ENCODE peak calls at places on chromosomes 13 and 19, in four cellular contexts. K is CD8-positive, alpha-beta memory T cell; Y is esophagus squamous epithelium; U is left lung. E is an unnamed sample.

GRCh38 chr19:8881512-8881911 is 49.3 kb downstream of the MBD3L1 start:
- DNase-seq in Y (no peak), K (no peak), U (no peak), E (no peak)

GRCh38 chr19:42143341-42144234 is 11.3 kb upstream of the POU2F2 start:
- DNase-seq in U (no peak), K (no peak), Y (no peak), E (no peak)

GRCh38 chr13:75226755-75227435 is 255.1 kb downstream of the TBC1D4 start:
- DNase-seq in U (no peak), Y (no peak), K (no peak), E (no peak)

GRCh38 chr13:38308736-38309135 is 40.9 kb upstream of the UFM1 start:
- DNase-seq in Y (no peak), U (no peak), K (no peak), E (no peak)

GRCh38 chr19:10339380-10339960 is at the start of gene ICAM3:
- DNase-seq in Y (no peak), K (peak; percentile 48), U (peak; percentile 94), E (peak; percentile 32)

GRCh38 chr19:41746593-41747227 is 8.6 kb upstream of the CEACAM6 start:
- DNase-seq in U (no peak), Y (no peak), K (peak; percentile 14), E (peak; percentile 81)

GRCh38 chr19:8505680-8506401 is 3.4 kb upstream of the PRAM1 start:
- DNase-seq in K (peak; percentile 51), U (peak; percentile 96), Y (no peak), E (peak; percentile 66)

GRCh38 chr13:97798836-97799235 is 154.6 kb upstream of the IPO5 start:
- DNase-seq in K (no peak), Y (no peak), U (no peak), E (no peak)

GRCh38 chr19:16040642-16041041 is 35.7 kb upstream of the TPM4 start:
- DNase-seq in K (no peak), U (no peak), Y (no peak), E (peak; percentile 74)

GRCh38 chr13:26914624-26915023 is 154.0 kb upstream of the GPR12 start:
- DNase-seq in K (no peak), U (no peak), Y (no peak), E (no peak)

GRCh38 chr19:15238639-15239155 is 6.4 kb upstream of the EPHX3 start:
- DNase-seq in U (no peak), Y (no peak), K (no peak), E (no peak)

GRCh38 chr19:17576758-17577532 is 21.5 kb downstream of the COLGALT1 start:
- DNase-seq in Y (no peak), K (no peak), U (peak; percentile 89), E (peak; percentile 82)

GRCh38 chr19:18433039-18433691 is 4.8 kb downstream of the ISYNA1 start:
- DNase-seq in K (no peak), U (no peak), Y (no peak), E (no peak)

GRCh38 chr13:40233731-40234195 is 432.7 kb downstream of the FOXO1 start:
- DNase-seq in K (no peak), Y (no peak), U (no peak), E (no peak)

GRCh38 chr19:30564551-30565011 is 192.4 kb downstream of the ZNF536 start:
- DNase-seq in K (no peak), U (no peak), Y (no peak), E (no peak)

GRCh38 chr13:21671793-21672680 is 1.2 kb downstream of the FGF9 start:
- DNase-seq in Y (no peak), K (no peak), U (no peak), E (peak; percentile 18)

GRCh38 chr13:41942462-41943094 is 18.3 kb downstream of the VWA8 start:
- DNase-seq in U (no peak), K (no peak), Y (no peak), E (no peak)

GRCh38 chr19:49605605-49606004 is 14.6 kb downstream of the PRR12 start:
- DNase-seq in U (no peak), Y (no peak), K (no peak), E (no peak)

GRCh38 chr13:23953860-23954512 is 56.7 kb upstream of the C1QTNF9B start:
- DNase-seq in U (no peak), K (no peak), Y (no peak), E (no peak)

GRCh38 chr13:34748561-34748960 is 193.5 kb upstream of the NBEA start:
- DNase-seq in K (no peak), Y (no peak), U (no peak), E (no peak)

GRCh38 chr13:71033026-71033425 is 834.0 kb downstream of the DACH1 start:
- DNase-seq in U (no peak), Y (no peak), K (no peak), E (no peak)

GRCh38 chr13:20127563-20128458 is 33.0 kb downstream of the GJA3 start:
- DNase-seq in U (peak; percentile 93), Y (no peak), K (peak; percentile 31), E (peak; percentile 32)

GRCh38 chr19:6229951-6230712 is 49.6 kb downstream of the MLLT1 start:
- DNase-seq in K (no peak), U (peak; percentile 66), Y (no peak), E (no peak)

GRCh38 chr13:80012281-80012680 is 328.6 kb downstream of the SPRY2 start:
- DNase-seq in Y (no peak), K (no peak), U (no peak), E (peak; percentile 24)

GRCh38 chr19:35052599-35053190 is 11.2 kb downstream of the HPN start:
- DNase-seq in U (no peak), K (no peak), Y (no peak), E (no peak)

GRCh38 chr13:112658807-112659206 is 31.0 kb upstream of the ATP11A start:
- DNase-seq in U (no peak), K (no peak), Y (no peak), E (no peak)

GRCh38 chr19:42282036-42282762 is 13.1 kb downstream of the CIC start:
- DNase-seq in U (no peak), Y (no peak), K (no peak), E (no peak)

GRCh38 chr19:34274827-34275625 is 20.7 kb downstream of the GARRE1 start:
- DNase-seq in K (no peak), Y (no peak), U (no peak), E (no peak)

GRCh38 chr19:8366961-8367326 is 3.0 kb downstream of the ANGPTL4 start:
- DNase-seq in Y (no peak), U (no peak), K (no peak), E (no peak)

GRCh38 chr19:44596428-44597130 is 16.8 kb upstream of the IGSF23 start:
- DNase-seq in K (no peak), Y (no peak), U (no peak), E (peak; percentile 95)
- H3K4me1 ChIP-seq in K (no peaks in the 10 kb centered on the region), Y (no peaks in the 10 kb centered on the region), U (peaks cover 5% of the 10 kb centered on the region), E (peaks cover 12% of the 10 kb centered on the region)

GRCh38 chr13:36074659-36075058 is 56.5 kb downstream of the DCLK1 start:
- DNase-seq in U (no peak), K (no peak), Y (no peak), E (no peak)

GRCh38 chr13:36072536-36072935 is 58.6 kb downstream of the DCLK1 start:
- DNase-seq in K (no peak), U (no peak), Y (no peak), E (no peak)

GRCh38 chr13:36072127-36072526 is 59.1 kb downstream of the DCLK1 start:
- DNase-seq in K (no peak), Y (no peak), U (no peak), E (no peak)

GRCh38 chr13:36067619-36068456 is 63.3 kb downstream of the DCLK1 start:
- DNase-seq in K (no peak), U (no peak), Y (no peak), E (no peak)

GRCh38 chr13:36069881-36070366 is 61.3 kb downstream of the DCLK1 start:
- DNase-seq in U (no peak), Y (no peak), K (no peak), E (no peak)
- H3K4me3 ChIP-seq in U (no peak overlapping the region), Y (no peak overlapping the region), K (no peak overlapping the region), E (no peak overlapping the region)

DNA sequence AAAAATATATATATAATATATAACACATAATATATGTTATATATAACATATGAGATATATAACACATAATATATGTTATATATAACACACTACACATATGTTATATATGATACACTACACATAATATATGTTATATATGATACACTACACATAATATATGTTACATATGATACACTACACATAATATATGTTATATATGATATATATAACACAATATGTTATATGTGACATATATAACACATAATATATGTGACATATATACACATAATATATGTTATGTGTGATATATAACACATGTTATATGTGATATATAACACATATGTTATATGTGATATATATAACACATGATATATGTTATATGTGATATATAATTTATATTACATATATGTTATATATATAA is 129.7 kb downstream of the CACNA1A start:
- DNase-seq in U (no peak), K (no peak), Y (no peak), E (no peak)
- H3K4me1 ChIP-seq in U (no peaks in the 10 kb centered on the region), K (no peaks in the 10 kb centered on the region), Y (no peaks in the 10 kb centered on the region), E (no peaks in the 10 kb centered on the region)

GRCh38 chr13:44396295-44396962 is 22.8 kb downstream of the SERP2 start:
- DNase-seq in K (no peak), Y (no peak), U (no peak), E (no peak)
- H3K4me3 ChIP-seq in K (no peak overlapping the region), Y (no peak overlapping the region), U (no peak overlapping the region), E (no peak overlapping the region)

E was measured in small intestine.